ENCODE peak calls at places on chromosome 12, in five cellular contexts. E is neuronal stem cell, D is mesenchymal stem cell, N is H9, G is H1. O is an unnamed sample.

GRCh38 chr12:117141097-117141898 is 42.1 kb upstream of the TESC start:
- DNase-seq in D (no peak), N (no peak), E (no peak), G (no peak), O (no peak)

GRCh38 chr12:65891987-65892481 is 67.8 kb downstream of the HMGA2 start:
- DNase-seq in E (no peak), D (peak), G (no peak), N (no peak), O (peak)

GRCh38 chr12:14567311-14568195 is at the start of gene PLBD1:
- DNase-seq in E (peak), N (peak), D (peak), G (peak), O (peak)

GRCh38 chr12:107612508-107612907 is 73.1 kb upstream of the PWP1 start:
- DNase-seq in D (peak), N (no peak), G (no peak), E (no peak), O (no peak)

GRCh38 chr12:93766802-93767523 is 89.8 kb downstream of the CRADD start:
- DNase-seq in E (no peak), N (no peak), G (no peak), D (peak), O (peak)

GRCh38 chr12:88391556-88391955 is 188.7 kb downstream of the KITLG start:
- DNase-seq in E (no peak), D (peak), G (no peak), N (no peak), O (no peak)

GRCh38 chr12:117832459-117833457 is 136.0 kb downstream of the KSR2 start:
- DNase-seq in N (no peak), E (no peak), G (no peak), D (peak), O (no peak)

GRCh38 chr12:109098142-109098652 is 800 bp downstream of the UNG start:
- DNase-seq in G (no peak), D (peak), N (no peak), E (no peak), O (peak)

GRCh38 chr12:120708646-120709045 is 1.6 kb upstream of the UNC119B start:
- DNase-seq in E (no peak), D (no peak), N (no peak), G (no peak), O (no peak)

GRCh38 chr12:18700254-18700653 is 37.6 kb downstream of the PLCZ1 start:
- DNase-seq in E (no peak), D (peak), G (no peak), N (no peak), O (peak)

GRCh38 chr12:132625731-132626430 is 7.3 kb downstream of the P2RX2 start:
- DNase-seq in G (no peak), N (no peak), D (no peak), E (no peak), O (no peak)

GRCh38 chr12:51421266-51421884 is 3.3 kb upstream of the SLC4A8 start:
- DNase-seq in G (peak), D (peak), E (peak), N (peak), O (peak)

GRCh38 chr12:114921796-114922195 is 237.8 kb upstream of the TBX3 start:
- DNase-seq in N (no peak), G (no peak), D (no peak), E (no peak), O (no peak)

GRCh38 chr12:61302282-61302681 is 957.9 kb upstream of the USP15 start:
- DNase-seq in N (no peak), E (no peak), G (no peak), D (no peak), O (no peak)
- H2BK12ac ChIP-seq in N (no peak), E (no peak), G (no peak), D (no peak), O (no peak)

GRCh38 chr12:104784592-104784991 is 173.5 kb downstream of the SLC41A2 start:
- DNase-seq in E (no peak), G (no peak), N (no peak), D (no peak), O (no peak)

GRCh38 chr12:104775731-104776231 is 182.3 kb downstream of the SLC41A2 start:
- DNase-seq in E (no peak), N (no peak), D (no peak), G (no peak), O (no peak)

GRCh38 chr12:104782296-104782695 is 175.8 kb downstream of the SLC41A2 start:
- DNase-seq in G (no peak), E (no peak), N (no peak), D (no peak), O (no peak)

DNA sequence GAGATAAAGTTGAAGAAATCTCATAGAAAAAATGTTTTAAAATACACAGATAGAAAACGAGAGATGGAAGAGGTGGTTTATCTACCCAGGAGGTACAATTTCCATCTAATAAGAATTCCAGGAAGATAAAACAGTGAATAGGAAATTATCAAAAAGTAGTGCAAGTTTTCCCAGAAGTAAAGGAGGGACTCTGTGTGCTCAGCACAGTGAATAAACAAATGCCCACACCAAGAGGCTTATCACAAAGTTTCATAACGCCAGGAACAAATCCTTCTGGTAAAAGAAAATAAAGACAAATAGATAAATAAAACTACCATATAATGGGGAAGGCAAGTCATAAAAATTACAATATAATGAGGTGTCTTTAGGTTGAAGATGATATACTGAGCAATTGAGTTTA is 179.0 kb downstream of the SLC41A2 start:
- DNase-seq in G (no peak), D (no peak), N (no peak), E (no peak), O (no peak)
- H2BK12ac ChIP-seq in G (no peak), D (no peak), N (no peak), E (no peak), O (no peak)

GRCh38 chr12:15733136-15733535 is 56.1 kb downstream of the EPS8 start:
- DNase-seq in N (no peak), D (no peak), E (no peak), G (no peak), O (no peak)
- H2BK12ac ChIP-seq in N (no peak), D (peak), E (no peak), G (no peak), O (no peak)

DNA sequence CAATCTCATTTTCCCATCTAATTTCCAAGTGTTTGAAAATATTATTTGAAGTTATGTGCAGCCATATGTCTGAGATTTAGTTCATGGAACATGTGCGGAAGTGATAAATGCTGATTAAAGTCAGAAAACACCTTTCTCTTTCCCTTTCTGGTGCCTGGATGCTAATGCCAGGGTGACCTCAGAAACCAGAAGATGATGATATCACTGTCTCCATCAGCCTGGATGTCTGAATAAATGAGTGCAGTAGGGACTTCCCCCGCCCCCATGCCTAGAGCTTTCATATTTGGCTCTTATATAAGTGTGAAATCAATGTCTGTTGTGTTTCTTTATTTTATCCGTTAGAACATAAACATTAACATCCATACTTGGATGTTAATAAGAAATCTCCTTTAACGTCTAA is 261.9 kb upstream of the LRIG3 start:
- DNase-seq in N (no peak), G (no peak), D (peak), E (no peak), O (no peak)
- H2BK12ac ChIP-seq in N (no peak), G (no peak), D (no peak), E (no peak), O (no peak)

GRCh38 chr12:32115404-32116104 is 8.9 kb downstream of the BICD1 start:
- DNase-seq in N (peak), G (no peak), D (peak), E (no peak), O (no peak)

GRCh38 chr12:32116897-32117296 is 10.2 kb downstream of the BICD1 start:
- DNase-seq in G (no peak), N (peak), E (no peak), D (peak), O (no peak)

GRCh38 chr12:32120419-32120818 is 13.8 kb downstream of the BICD1 start:
- DNase-seq in N (peak), D (no peak), G (no peak), E (no peak), O (no peak)

GRCh38 chr12:32124637-32125036 is 18.0 kb downstream of the BICD1 start:
- DNase-seq in N (no peak), D (no peak), E (no peak), G (no peak), O (no peak)

GRCh38 chr12:32118806-32119205 is 12.2 kb downstream of the BICD1 start:
- DNase-seq in D (no peak), N (peak), G (no peak), E (no peak), O (no peak)
- H2BK12ac ChIP-seq in D (no peak), N (no peak), G (peak), E (no peak), O (no peak)

GRCh38 chr12:72094490-72094889 is 155.8 kb downstream of the TPH2 start:
- DNase-seq in N (no peak), E (no peak), G (no peak), D (no peak), O (no peak)

GRCh38 chr12:72093424-72093823 is 154.8 kb downstream of the TPH2 start:
- DNase-seq in D (no peak), E (no peak), G (no peak), N (no peak), O (no peak)

GRCh38 chr12:72095025-72095424 is 156.4 kb downstream of the TPH2 start:
- DNase-seq in G (no peak), D (no peak), N (no peak), E (no peak), O (no peak)

GRCh38 chr12:72089678-72090077 is 151.0 kb downstream of the TPH2 start:
- DNase-seq in E (no peak), N (no peak), D (no peak), G (no peak), O (no peak)

GRCh38 chr12:72093930-72094329 is 155.3 kb downstream of the TPH2 start:
- DNase-seq in D (no peak), G (no peak), N (no peak), E (no peak), O (no peak)
- H2BK12ac ChIP-seq in D (no peak), G (no peak), N (no peak), E (no peak), O (no peak)

GRCh38 chr12:47417146-47417545 is 288.7 kb downstream of the RPAP3 start:
- DNase-seq in G (no peak), D (no peak), E (no peak), N (no peak), O (no peak)

GRCh38 chr12:47417960-47418359 is 287.9 kb downstream of the RPAP3 start:
- DNase-seq in G (no peak), E (no peak), D (no peak), N (no peak), O (no peak)

GRCh38 chr12:47419500-47419899 is 286.3 kb downstream of the RPAP3 start:
- DNase-seq in E (no peak), G (no peak), D (peak), N (no peak), O (no peak)

GRCh38 chr12:47422656-47423055 is 283.2 kb downstream of the RPAP3 start:
- DNase-seq in N (no peak), E (no peak), G (no peak), D (peak), O (no peak)
- H2BK12ac ChIP-seq in N (no peak), E (no peak), G (no peak), D (no peak), O (no peak)

DNA sequence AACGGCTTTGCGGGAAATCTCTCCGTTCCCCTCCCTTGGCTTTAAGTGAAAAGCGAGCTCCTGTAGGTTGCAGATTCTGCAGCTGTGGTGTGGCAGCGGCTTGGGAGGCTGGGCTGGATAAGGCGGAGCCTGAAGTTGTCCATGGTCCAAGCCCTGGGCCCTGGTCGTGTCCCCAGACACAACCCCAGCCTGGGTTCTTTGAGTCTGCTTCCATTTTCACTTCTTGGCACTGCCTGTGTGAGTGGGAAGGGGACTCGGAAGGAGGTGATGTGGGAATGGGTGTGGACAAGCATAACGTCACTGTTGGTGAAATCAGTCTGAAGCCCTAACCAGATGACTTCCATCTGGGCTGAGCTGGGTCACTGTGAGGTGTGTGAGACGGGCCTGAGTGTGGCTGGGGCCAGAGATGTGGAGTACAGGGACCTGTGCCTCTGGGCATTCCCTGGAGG is 43.0 kb upstream of the CTDSP2 start:
- DNase-seq in E (no peak), N (peak), D (peak), G (no peak), O (no peak)
- H2BK12ac ChIP-seq in E (no peak), N (no peak), D (peak), G (peak), O (no peak)

DNA sequence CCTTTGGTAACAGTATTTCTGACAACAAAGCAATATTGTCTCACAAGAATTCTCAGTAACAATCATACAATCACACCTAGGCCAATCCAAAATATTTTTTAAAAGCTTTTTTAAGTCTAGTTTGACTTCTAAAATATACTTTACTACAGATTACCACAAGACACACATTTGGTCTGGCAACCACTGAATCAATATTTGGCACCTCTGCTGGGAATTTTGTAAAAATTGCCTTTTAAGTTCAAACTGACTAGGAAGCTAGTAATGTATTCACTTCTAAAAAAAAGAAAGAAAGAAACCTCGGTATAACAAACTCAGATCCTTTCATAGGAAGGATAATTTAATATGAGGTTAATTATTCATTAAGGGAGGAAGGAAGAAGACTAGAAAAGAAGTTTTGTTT is 18.2 kb upstream of the ETV6 start:
- DNase-seq in D (no peak), N (no peak), G (no peak), E (no peak), O (no peak)
- H2BK12ac ChIP-seq in D (no peak), N (no peak), G (no peak), E (no peak), O (no peak)

DNA sequence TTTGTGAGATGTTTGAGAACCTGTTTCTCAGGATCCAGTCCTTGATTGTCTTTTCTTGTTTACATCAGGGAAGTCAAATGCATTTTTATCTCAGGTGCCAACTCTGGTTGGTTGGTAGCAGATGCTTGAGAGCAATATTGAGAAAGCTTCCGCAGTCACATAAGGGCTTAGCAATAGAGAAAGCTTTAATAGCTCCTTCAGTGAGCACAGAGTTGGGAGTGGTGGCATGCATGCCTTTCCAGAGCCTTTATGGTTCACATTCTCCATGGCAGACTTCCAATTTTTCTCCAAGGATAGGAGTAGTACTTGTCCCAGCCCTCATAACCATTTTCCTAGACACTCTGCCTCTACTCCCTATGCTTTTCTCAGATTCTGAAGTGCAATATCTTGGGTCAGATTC is 280.4 kb downstream of the AEBP2 start:
- DNase-seq in E (no peak), N (no peak), G (no peak), D (no peak), O (no peak)
- H2BK12ac ChIP-seq in E (no peak), N (no peak), G (no peak), D (no peak), O (no peak)

O was measured in trophoblast cell.